ENCODE peak calls at places on chromosome 18, in nine cellular contexts. One of them, this sample, is unnamed.

GRCh38 chr18:76875390-76876330 is 53.3 kb downstream of the ZNF236 start:
- DNase-seq in fibroblast of gingiva: no peak
- DNase-seq in GM12891: peak
- DNase-seq in Caco-2: no peak
- DNase-seq in suprapubic skin: no peak
- DNase-seq in HCEC 1CT: no peak
- DNase-seq in SHP77: peak
- DNase-seq in amniotic epithelial cell: peak
- DNase-seq in DMS153: peak
- DNase-seq in this sample: peak

GRCh38 chr18:7908686-7909299 is 341.7 kb downstream of the PTPRM start:
- DNase-seq in fibroblast of gingiva: no peak
- DNase-seq in GM12891: no peak
- DNase-seq in Caco-2: no peak
- DNase-seq in suprapubic skin: no peak
- DNase-seq in HCEC 1CT: no peak
- DNase-seq in SHP77: no peak
- DNase-seq in amniotic epithelial cell: no peak
- DNase-seq in DMS153: no peak
- DNase-seq in this sample: no peak

GRCh38 chr18:31176531-31176930 is 13.9 kb upstream of the DSC1 start:
- DNase-seq in fibroblast of gingiva: no peak
- DNase-seq in GM12891: no peak
- DNase-seq in Caco-2: no peak
- DNase-seq in suprapubic skin: no peak
- DNase-seq in HCEC 1CT: no peak
- DNase-seq in SHP77: no peak
- DNase-seq in amniotic epithelial cell: peak
- DNase-seq in DMS153: no peak
- DNase-seq in this sample: no peak

GRCh38 chr18:26579941-26580618 is 31.7 kb upstream of the KCTD1 start:
- DNase-seq in fibroblast of gingiva: no peak
- DNase-seq in GM12891: no peak
- DNase-seq in Caco-2: no peak
- DNase-seq in suprapubic skin: no peak
- DNase-seq in HCEC 1CT: no peak
- DNase-seq in SHP77: peak
- DNase-seq in amniotic epithelial cell: no peak
- DNase-seq in DMS153: peak
- DNase-seq in this sample: no peak

GRCh38 chr18:37251679-37252078 is 313.9 kb downstream of the CELF4 start:
- DNase-seq in fibroblast of gingiva: no peak
- DNase-seq in GM12891: no peak
- DNase-seq in Caco-2: no peak
- DNase-seq in suprapubic skin: peak
- DNase-seq in HCEC 1CT: no peak
- DNase-seq in SHP77: no peak
- DNase-seq in amniotic epithelial cell: no peak
- DNase-seq in DMS153: no peak
- DNase-seq in this sample: no peak

GRCh38 chr18:382423-382984 is 114.7 kb upstream of the THOC1 start:
- DNase-seq in fibroblast of gingiva: no peak
- DNase-seq in GM12891: no peak
- DNase-seq in Caco-2: no peak
- DNase-seq in suprapubic skin: no peak
- DNase-seq in HCEC 1CT: no peak
- DNase-seq in SHP77: no peak
- DNase-seq in amniotic epithelial cell: no peak
- DNase-seq in DMS153: no peak
- DNase-seq in this sample: no peak

GRCh38 chr18:36229188-36229587 is 41.9 kb downstream of the MOCOS start:
- DNase-seq in fibroblast of gingiva: no peak
- DNase-seq in GM12891: no peak
- DNase-seq in Caco-2: no peak
- DNase-seq in suprapubic skin: no peak
- DNase-seq in HCEC 1CT: no peak
- DNase-seq in SHP77: no peak
- DNase-seq in amniotic epithelial cell: no peak
- DNase-seq in DMS153: no peak
- DNase-seq in this sample: no peak

GRCh38 chr18:9285604-9286003 is 49.0 kb upstream of the TWSG1 start:
- DNase-seq in fibroblast of gingiva: no peak
- DNase-seq in GM12891: no peak
- DNase-seq in Caco-2: no peak
- DNase-seq in suprapubic skin: no peak
- DNase-seq in HCEC 1CT: no peak
- DNase-seq in SHP77: no peak
- DNase-seq in amniotic epithelial cell: peak
- DNase-seq in DMS153: no peak
- DNase-seq in this sample: no peak

GRCh38 chr18:62621546-62621945 is 93.8 kb upstream of the PHLPP1 start:
- DNase-seq in fibroblast of gingiva: no peak
- DNase-seq in GM12891: no peak
- DNase-seq in Caco-2: no peak
- DNase-seq in suprapubic skin: no peak
- DNase-seq in HCEC 1CT: no peak
- DNase-seq in SHP77: no peak
- DNase-seq in amniotic epithelial cell: no peak
- DNase-seq in DMS153: no peak
- DNase-seq in this sample: no peak

GRCh38 chr18:5107990-5108389 is 89.1 kb downstream of the AKAIN1 start:
- DNase-seq in fibroblast of gingiva: no peak
- DNase-seq in GM12891: no peak
- DNase-seq in Caco-2: no peak
- DNase-seq in suprapubic skin: no peak
- DNase-seq in HCEC 1CT: no peak
- DNase-seq in SHP77: no peak
- DNase-seq in amniotic epithelial cell: no peak
- DNase-seq in DMS153: no peak
- DNase-seq in this sample: no peak

GRCh38 chr18:58373486-58373885 is 255.4 kb downstream of the ALPK2 start:
- DNase-seq in fibroblast of gingiva: no peak
- DNase-seq in GM12891: no peak
- DNase-seq in Caco-2: no peak
- DNase-seq in suprapubic skin: no peak
- DNase-seq in HCEC 1CT: no peak
- DNase-seq in SHP77: no peak
- DNase-seq in amniotic epithelial cell: no peak
- DNase-seq in DMS153: peak
- DNase-seq in this sample: no peak

GRCh38 chr18:56516769-56517168 is 121.6 kb downstream of the TXNL1 start:
- DNase-seq in fibroblast of gingiva: no peak
- DNase-seq in GM12891: no peak
- DNase-seq in Caco-2: no peak
- DNase-seq in suprapubic skin: no peak
- DNase-seq in HCEC 1CT: no peak
- DNase-seq in SHP77: no peak
- DNase-seq in amniotic epithelial cell: no peak
- DNase-seq in DMS153: no peak
- DNase-seq in this sample: no peak

GRCh38 chr18:67428805-67429204 is 87.7 kb downstream of the DSEL start:
- DNase-seq in fibroblast of gingiva: peak
- DNase-seq in GM12891: no peak
- DNase-seq in Caco-2: no peak
- DNase-seq in suprapubic skin: no peak
- DNase-seq in HCEC 1CT: peak
- DNase-seq in SHP77: no peak
- DNase-seq in amniotic epithelial cell: no peak
- DNase-seq in DMS153: no peak
- DNase-seq in this sample: no peak

GRCh38 chr18:7233398-7233797 is 2.5 kb downstream of the LRRC30 start:
- DNase-seq in fibroblast of gingiva: no peak
- DNase-seq in GM12891: no peak
- DNase-seq in Caco-2: no peak
- DNase-seq in suprapubic skin: no peak
- DNase-seq in HCEC 1CT: no peak
- DNase-seq in SHP77: no peak
- DNase-seq in amniotic epithelial cell: no peak
- DNase-seq in DMS153: no peak
- DNase-seq in this sample: no peak

GRCh38 chr18:57043241-57043640 is 103.6 kb upstream of the BOD1L2 start:
- DNase-seq in fibroblast of gingiva: no peak
- DNase-seq in GM12891: no peak
- DNase-seq in Caco-2: no peak
- DNase-seq in suprapubic skin: no peak
- DNase-seq in HCEC 1CT: no peak
- DNase-seq in SHP77: no peak
- DNase-seq in amniotic epithelial cell: no peak
- DNase-seq in DMS153: peak
- DNase-seq in this sample: no peak

GRCh38 chr18:49111191-49111988 is 160.6 kb upstream of the SMAD7 start:
- DNase-seq in fibroblast of gingiva: no peak
- DNase-seq in GM12891: no peak
- DNase-seq in Caco-2: no peak
- DNase-seq in suprapubic skin: no peak
- DNase-seq in HCEC 1CT: peak
- DNase-seq in SHP77: no peak
- DNase-seq in amniotic epithelial cell: peak
- DNase-seq in DMS153: no peak
- DNase-seq in this sample: no peak

GRCh38 chr18:40365526-40365925 is 1589.5 kb upstream of the PIK3C3 start:
- DNase-seq in fibroblast of gingiva: no peak
- DNase-seq in GM12891: no peak
- DNase-seq in Caco-2: no peak
- DNase-seq in suprapubic skin: no peak
- DNase-seq in HCEC 1CT: no peak
- DNase-seq in SHP77: no peak
- DNase-seq in amniotic epithelial cell: peak
- DNase-seq in DMS153: no peak
- DNase-seq in this sample: no peak

GRCh38 chr18:48539406-48540328 is 836 bp downstream of the CTIF start:
- DNase-seq in fibroblast of gingiva: peak
- DNase-seq in GM12891: peak
- DNase-seq in Caco-2: no peak
- DNase-seq in suprapubic skin: peak
- DNase-seq in HCEC 1CT: peak
- DNase-seq in SHP77: peak
- DNase-seq in amniotic epithelial cell: peak
- DNase-seq in DMS153: no peak
- DNase-seq in this sample: peak

GRCh38 chr18:44802508-44802907 is 121.8 kb downstream of the SETBP1 start:
- DNase-seq in fibroblast of gingiva: peak
- DNase-seq in GM12891: no peak
- DNase-seq in Caco-2: no peak
- DNase-seq in suprapubic skin: no peak
- DNase-seq in HCEC 1CT: no peak
- DNase-seq in SHP77: no peak
- DNase-seq in amniotic epithelial cell: peak
- DNase-seq in DMS153: no peak
- DNase-seq in this sample: peak

GRCh38 chr18:63159590-63159989 is 160.0 kb downstream of the BCL2 start:
- DNase-seq in fibroblast of gingiva: no peak
- DNase-seq in GM12891: no peak
- DNase-seq in Caco-2: no peak
- DNase-seq in suprapubic skin: peak
- DNase-seq in HCEC 1CT: no peak
- DNase-seq in SHP77: no peak
- DNase-seq in amniotic epithelial cell: no peak
- DNase-seq in DMS153: no peak
- DNase-seq in this sample: no peak

GRCh38 chr18:63963610-63964256 is 6.1 kb upstream of the SERPINB8 start:
- DNase-seq in fibroblast of gingiva: peak
- DNase-seq in GM12891: no peak
- DNase-seq in Caco-2: peak
- DNase-seq in suprapubic skin: no peak
- DNase-seq in HCEC 1CT: peak
- DNase-seq in SHP77: peak
- DNase-seq in amniotic epithelial cell: peak
- DNase-seq in DMS153: peak
- DNase-seq in this sample: peak

GRCh38 chr18:22165603-22166069 is 3.8 kb upstream of the GATA6 start:
- DNase-seq in fibroblast of gingiva: no peak
- DNase-seq in GM12891: no peak
- DNase-seq in Caco-2: no peak
- DNase-seq in suprapubic skin: no peak
- DNase-seq in HCEC 1CT: no peak
- DNase-seq in SHP77: no peak
- DNase-seq in amniotic epithelial cell: no peak
- DNase-seq in DMS153: no peak
- DNase-seq in this sample: no peak

GRCh38 chr18:29651121-29651675 is 1391.3 kb downstream of the DSC3 start:
- DNase-seq in fibroblast of gingiva: peak
- DNase-seq in GM12891: no peak
- DNase-seq in Caco-2: no peak
- DNase-seq in suprapubic skin: no peak
- DNase-seq in HCEC 1CT: peak
- DNase-seq in SHP77: no peak
- DNase-seq in amniotic epithelial cell: peak
- DNase-seq in DMS153: no peak
- DNase-seq in this sample: peak

GRCh38 chr18:7618821-7619410 is 51.8 kb downstream of the PTPRM start:
- DNase-seq in fibroblast of gingiva: no peak
- DNase-seq in GM12891: no peak
- DNase-seq in Caco-2: no peak
- DNase-seq in suprapubic skin: no peak
- DNase-seq in HCEC 1CT: no peak
- DNase-seq in SHP77: no peak
- DNase-seq in amniotic epithelial cell: no peak
- DNase-seq in DMS153: no peak
- DNase-seq in this sample: no peak

GRCh38 chr18:75351409-75351808 is 76.1 kb downstream of the SMIM21 start:
- DNase-seq in fibroblast of gingiva: no peak
- DNase-seq in GM12891: no peak
- DNase-seq in Caco-2: no peak
- DNase-seq in suprapubic skin: no peak
- DNase-seq in HCEC 1CT: no peak
- DNase-seq in SHP77: no peak
- DNase-seq in amniotic epithelial cell: no peak
- DNase-seq in DMS153: no peak
- DNase-seq in this sample: no peak

GRCh38 chr18:72700961-72701710 is 157.0 kb upstream of the CBLN2 start:
- DNase-seq in fibroblast of gingiva: peak
- DNase-seq in GM12891: no peak
- DNase-seq in Caco-2: no peak
- DNase-seq in suprapubic skin: no peak
- DNase-seq in HCEC 1CT: no peak
- DNase-seq in SHP77: peak
- DNase-seq in amniotic epithelial cell: no peak
- DNase-seq in DMS153: peak
- DNase-seq in this sample: peak

GRCh38 chr18:63979409-63979908 is 9.6 kb downstream of the SERPINB8 start:
- DNase-seq in fibroblast of gingiva: peak
- DNase-seq in GM12891: no peak
- DNase-seq in Caco-2: peak
- DNase-seq in suprapubic skin: peak
- DNase-seq in HCEC 1CT: peak
- DNase-seq in SHP77: peak
- DNase-seq in amniotic epithelial cell: peak
- DNase-seq in DMS153: peak
- DNase-seq in this sample: peak

GRCh38 chr18:21660078-21660477 is 44.5 kb downstream of the ABHD3 start:
- DNase-seq in fibroblast of gingiva: no peak
- DNase-seq in GM12891: no peak
- DNase-seq in Caco-2: no peak
- DNase-seq in suprapubic skin: no peak
- DNase-seq in HCEC 1CT: no peak
- DNase-seq in SHP77: no peak
- DNase-seq in amniotic epithelial cell: no peak
- DNase-seq in DMS153: no peak
- DNase-seq in this sample: no peak

GRCh38 chr18:9508446-9509025 is 33.2 kb downstream of the RALBP1 start:
- DNase-seq in fibroblast of gingiva: no peak
- DNase-seq in GM12891: no peak
- DNase-seq in Caco-2: no peak
- DNase-seq in suprapubic skin: no peak
- DNase-seq in HCEC 1CT: no peak
- DNase-seq in SHP77: no peak
- DNase-seq in amniotic epithelial cell: no peak
- DNase-seq in DMS153: no peak
- DNase-seq in this sample: peak

GRCh38 chr18:35345460-35345921 is 1.3 kb upstream of the ZNF24 start:
- DNase-seq in fibroblast of gingiva: peak
- DNase-seq in GM12891: peak
- DNase-seq in Caco-2: no peak
- DNase-seq in suprapubic skin: no peak
- DNase-seq in HCEC 1CT: no peak
- DNase-seq in SHP77: peak
- DNase-seq in amniotic epithelial cell: peak
- DNase-seq in DMS153: peak
- DNase-seq in this sample: no peak

GRCh38 chr18:8471373-8471772 is 137.9 kb upstream of the RAB12 start:
- DNase-seq in fibroblast of gingiva: no peak
- DNase-seq in GM12891: no peak
- DNase-seq in Caco-2: no peak
- DNase-seq in suprapubic skin: no peak
- DNase-seq in HCEC 1CT: no peak
- DNase-seq in SHP77: no peak
- DNase-seq in amniotic epithelial cell: peak
- DNase-seq in DMS153: no peak
- DNase-seq in this sample: no peak

This sample was measured in mesenchymal stem cell.